ENCODE peak calls at places on chromosomes 2 and 18, in six cellular contexts. G, R, X, F, A and E are unnamed samples.

GRCh38 chr2:12726271-12726670 is 9.5 kb downstream of the TRIB2 start:
- DNase-seq in G (no peak), R (no peak), X (no peak), F (no peak), A (no peak), E (no peak)

GRCh38 chr2:234355052-234355720 is 141.7 kb downstream of the ARL4C start:
- DNase-seq in G (no peak), R (no peak), X (no peak), F (no peak), A (no peak), E (no peak)

GRCh38 chr2:127573298-127573697 is 37.8 kb downstream of the MYO7B start:
- DNase-seq in G (no peak), R (no peak), X (no peak), F (no peak), A (no peak), E (peak)

GRCh38 chr18:72427721-72428120 is 116.4 kb downstream of the CBLN2 start:
- DNase-seq in G (no peak), R (no peak), X (no peak), F (no peak), A (no peak), E (no peak)

GRCh38 chr2:242052421-242052820 is 182.9 kb downstream of the RTP5 start:
- DNase-seq in G (no peak), R (no peak), X (no peak), F (peak), A (no peak), E (no peak)

GRCh38 chr18:33132657-33133056 is 307.9 kb downstream of the CCDC178 start:
- DNase-seq in G (no peak), R (no peak), X (no peak), F (no peak), A (no peak), E (no peak)

GRCh38 chr2:26740890-26741302 is 23.2 kb upstream of the SLC35F6 start:
- DNase-seq in G (no peak), R (no peak), X (no peak), F (no peak), A (no peak), E (no peak)

GRCh38 chr2:27322301-27322765 is 564 bp downstream of the MPV17 start:
- DNase-seq in G (peak), R (peak), X (no peak), F (peak), A (no peak), E (no peak)

GRCh38 chr2:43405829-43406228 is 179.4 kb upstream of the ZFP36L2 start:
- DNase-seq in G (no peak), R (no peak), X (no peak), F (no peak), A (no peak), E (no peak)

GRCh38 chr2:12389354-12390045 is 327.2 kb upstream of the TRIB2 start:
- DNase-seq in G (no peak), R (no peak), X (no peak), F (no peak), A (no peak), E (no peak)

GRCh38 chr2:200483729-200484198 is 26.1 kb downstream of the KCTD18 start:
- DNase-seq in G (peak), R (peak), X (no peak), F (peak), A (no peak), E (no peak)

GRCh38 chr2:120637847-120638246 is 97.8 kb upstream of the GLI2 start:
- DNase-seq in G (no peak), R (no peak), X (no peak), F (no peak), A (no peak), E (no peak)

GRCh38 chr18:57364460-57364859 is 12.1 kb downstream of the ST8SIA3 start:
- DNase-seq in G (no peak), R (no peak), X (no peak), F (no peak), A (no peak), E (no peak)

GRCh38 chr2:172858473-172858745 is 122.8 kb downstream of the RAPGEF4 start:
- DNase-seq in G (no peak), R (no peak), X (no peak), F (no peak), A (no peak), E (no peak)

GRCh38 chr18:59561596-59561995 is 135.6 kb downstream of the CCBE1 start:
- DNase-seq in G (no peak), R (peak), X (no peak), F (no peak), A (no peak), E (no peak)

GRCh38 chr2:129923265-129924141 is 56.0 kb upstream of the RAB6C start:
- DNase-seq in G (no peak), R (peak), X (no peak), F (no peak), A (no peak), E (no peak)

GRCh38 chr2:136131961-136132839 is 14.3 kb upstream of the CXCR4 start:
- DNase-seq in G (peak), R (no peak), X (no peak), F (peak), A (peak), E (peak)

GRCh38 chr2:152617464-152618187 is 99.6 kb downstream of the PRPF40A start:
- DNase-seq in G (no peak), R (no peak), X (no peak), F (no peak), A (no peak), E (no peak)

GRCh38 chr2:240890691-240891090 is 5.3 kb downstream of the MAB21L4 start:
- DNase-seq in G (no peak), R (no peak), X (no peak), F (no peak), A (no peak), E (no peak)

GRCh38 chr2:74571058-74571457 is 16.5 kb downstream of the DOK1 start:
- DNase-seq in G (no peak), R (no peak), X (no peak), F (no peak), A (no peak), E (no peak)

GRCh38 chr2:41972819-41973218 is 75.0 kb upstream of the PKDCC start:
- DNase-seq in G (no peak), R (no peak), X (no peak), F (no peak), A (no peak), E (no peak)

GRCh38 chr2:3041841-3042600 is 335.6 kb downstream of the EIPR1 start:
- DNase-seq in G (no peak), R (peak), X (peak), F (no peak), A (no peak), E (no peak)

GRCh38 chr18:41391616-41392610 is 563.1 kb upstream of the PIK3C3 start:
- DNase-seq in G (peak), R (peak), X (peak), F (peak), A (no peak), E (no peak)

GRCh38 chr2:232028631-232029030 is 67.1 kb downstream of the DIS3L2 start:
- DNase-seq in G (no peak), R (no peak), X (peak), F (no peak), A (no peak), E (no peak)

GRCh38 chr2:73970850-73971471 is 13.7 kb upstream of the TET3 start:
- DNase-seq in G (peak), R (peak), X (peak), F (peak), A (peak), E (peak)

GRCh38 chr18:23938046-23938756 is 76.4 kb upstream of the TTC39C start:
- DNase-seq in G (no peak), R (no peak), X (no peak), F (no peak), A (no peak), E (no peak)

GRCh38 chr2:119005081-119005480 is 63.1 kb downstream of the MARCO start:
- DNase-seq in G (no peak), R (no peak), X (no peak), F (no peak), A (no peak), E (no peak)

GRCh38 chr2:102027036-102027702 is 35.4 kb downstream of the IL1R2 start:
- DNase-seq in G (no peak), R (peak), X (no peak), F (no peak), A (no peak), E (peak)

GRCh38 chr2:6927186-6927585 is 10.0 kb downstream of the RNF144A start:
- DNase-seq in G (no peak), R (peak), X (no peak), F (no peak), A (no peak), E (no peak)

GRCh38 chr2:240932001-240932723 is 26.0 kb downstream of the CROCC2 start:
- DNase-seq in G (peak), R (no peak), X (no peak), F (peak), A (no peak), E (peak)

GRCh38 chr2:40544072-40544471 is 92.2 kb upstream of the SLC8A1 start:
- DNase-seq in G (no peak), R (no peak), X (no peak), F (no peak), A (no peak), E (no peak)

DNA sequence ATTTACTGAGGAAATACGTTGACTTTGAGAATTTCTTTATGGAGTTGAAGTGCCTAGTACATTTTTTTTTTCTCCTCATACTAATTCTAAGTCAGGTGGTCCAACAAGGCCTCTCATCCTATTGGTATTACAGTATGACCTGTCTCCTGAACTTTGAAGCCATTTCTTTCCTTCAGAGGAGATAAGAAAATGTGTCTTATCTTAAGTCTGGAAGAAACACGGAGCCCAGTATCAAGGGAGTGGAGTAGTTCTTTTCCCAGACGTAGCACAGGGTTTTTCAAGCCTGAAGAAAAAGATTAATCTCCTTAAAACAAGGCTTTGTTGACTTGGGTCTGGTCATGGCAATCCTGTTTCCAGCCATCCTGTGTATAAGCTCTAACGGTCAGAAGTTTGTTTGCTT is 11.6 kb upstream of the CPS1 start:
- DNase-seq in G (no peak), R (no peak), X (no peak), F (no peak), A (no peak), E (no peak)
- H3K27ac ChIP-seq in G (no peak), R (no peak), X (no peak), F (no peak), A (no peak), E (no peak)

DNA sequence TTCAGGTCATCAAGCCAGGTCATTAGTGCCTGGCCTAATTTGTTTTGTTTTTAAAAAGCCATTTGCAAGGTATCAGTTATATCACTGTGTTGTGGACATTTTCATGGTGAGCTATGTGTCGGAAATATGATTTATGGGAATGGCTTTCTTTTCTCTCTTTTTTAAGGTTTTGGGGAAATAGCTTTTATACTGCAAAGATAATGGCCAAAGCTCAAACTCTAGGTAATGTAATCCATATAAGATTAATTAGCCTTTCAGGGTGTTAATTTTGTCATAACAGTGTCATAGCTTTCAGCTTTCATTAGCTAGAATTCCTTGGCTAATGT is 45.8 kb downstream of the PCBP1 start:
- DNase-seq in G (no peak), R (no peak), X (no peak), F (no peak), A (no peak), E (no peak)
- H3K4me3 ChIP-seq in G (no peak), R (no peak), X (no peak), F (no peak), A (peak), E (peak)

GRCh38 chr18:68441241-68441640 is 273.7 kb downstream of the TMX3 start:
- DNase-seq in G (no peak), R (no peak), X (no peak), F (no peak), A (no peak), E (no peak)

GRCh38 chr18:68438536-68438935 is 276.4 kb downstream of the TMX3 start:
- DNase-seq in G (no peak), R (no peak), X (no peak), F (no peak), A (no peak), E (no peak)

GRCh38 chr18:68440433-68440832 is 274.5 kb downstream of the TMX3 start:
- DNase-seq in G (no peak), R (no peak), X (no peak), F (no peak), A (no peak), E (no peak)

GRCh38 chr18:68438983-68439382 is 275.9 kb downstream of the TMX3 start:
- DNase-seq in G (no peak), R (no peak), X (no peak), F (no peak), A (no peak), E (no peak)

DNA sequence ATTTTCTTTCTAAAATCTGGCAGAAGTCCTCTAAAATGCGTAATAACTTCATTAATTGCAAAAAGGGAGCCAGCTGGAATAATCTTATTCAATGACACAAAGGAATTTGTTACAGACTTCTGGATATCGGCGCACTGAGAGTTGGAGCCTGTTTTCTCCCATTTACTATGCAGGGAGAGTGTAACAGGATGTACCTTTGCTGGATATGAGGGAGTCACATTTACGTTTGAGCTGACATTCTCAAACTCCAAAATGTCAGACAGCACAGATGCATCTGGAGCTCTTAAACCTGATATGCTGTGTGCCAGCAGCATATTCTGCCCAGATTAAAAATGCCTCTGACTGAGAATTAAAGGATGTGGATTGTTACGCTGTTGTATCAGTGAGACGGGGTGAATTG is 275.2 kb downstream of the TMX3 start:
- DNase-seq in G (no peak), R (no peak), X (no peak), F (no peak), A (no peak), E (no peak)
- H3K27ac ChIP-seq in G (no peak), R (no peak), X (peak), F (no peak), A (no peak), E (no peak)

GRCh38 chr2:44927979-44928659 is 13.4 kb upstream of the SIX3 start:
- DNase-seq in G (no peak), R (no peak), X (no peak), F (no peak), A (no peak), E (no peak)
- H3K4me3 ChIP-seq in G (no peak), R (no peak), X (peak), F (no peak), A (no peak), E (peak)

DNA sequence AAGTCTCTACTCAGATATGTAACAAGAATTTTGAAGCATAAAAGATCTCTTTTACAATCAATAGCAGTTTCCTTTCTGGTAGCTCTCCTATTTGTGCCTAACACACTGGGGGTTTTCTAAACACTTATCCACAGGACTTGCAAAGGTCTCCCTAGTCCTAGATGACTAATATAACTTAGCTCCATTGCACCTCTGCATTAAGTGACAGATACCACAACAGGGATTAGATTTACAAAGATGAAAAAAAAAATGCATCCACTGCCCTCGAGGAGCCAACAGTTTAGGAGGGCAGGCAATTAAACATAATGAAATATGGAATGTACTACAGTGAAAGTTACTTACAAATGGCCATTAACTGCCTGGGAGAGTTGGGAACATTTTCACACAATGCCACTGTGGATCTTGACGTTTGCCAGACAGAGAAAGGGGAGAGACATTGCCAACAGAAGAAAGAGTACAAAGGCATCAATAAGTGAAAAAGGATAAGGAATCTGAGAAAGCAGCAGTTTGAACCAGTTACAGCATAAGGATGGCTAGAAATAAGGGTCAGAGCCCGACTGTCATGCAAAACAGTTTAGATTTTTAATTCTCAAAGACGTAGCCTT is 14.3 kb downstream of the PPP3R1 start:
- DNase-seq in G (no peak), R (no peak), X (no peak), F (no peak), A (no peak), E (no peak)
- H3K27ac ChIP-seq in G (no peak), R (peak), X (no peak), F (no peak), A (no peak), E (no peak)

DNA sequence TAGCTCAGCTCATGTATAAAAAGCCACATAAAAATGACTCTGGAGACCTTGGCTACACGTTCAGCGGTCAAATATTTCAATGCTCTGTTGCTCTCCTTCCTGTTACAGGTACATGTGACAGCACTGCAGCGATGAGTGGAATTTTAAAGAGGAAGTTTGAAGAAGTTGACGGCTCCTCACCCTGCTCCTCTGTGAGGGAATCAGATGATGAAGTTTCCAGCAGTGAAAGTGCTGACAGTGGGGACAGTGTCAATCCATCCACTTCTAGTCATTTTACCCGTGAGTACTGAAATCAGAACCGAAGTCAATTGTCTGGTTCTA is 125.4 kb downstream of the CSRNP3 start:
- DNase-seq in G (no peak), R (no peak), X (no peak), F (no peak), A (no peak), E (no peak)
- H3K4me3 ChIP-seq in G (no peak), R (no peak), X (no peak), F (no peak), A (no peak), E (no peak)

GRCh38 chr2:10451819-10452218 is 3.7 kb upstream of the ODC1 start:
- DNase-seq in G (no peak), R (no peak), X (no peak), F (no peak), A (no peak), E (no peak)

GRCh38 chr2:10452334-10452733 is 4.2 kb upstream of the ODC1 start:
- DNase-seq in G (peak), R (peak), X (no peak), F (peak), A (no peak), E (peak)

GRCh38 chr2:10454505-10454904 is 6.4 kb upstream of the ODC1 start:
- DNase-seq in G (no peak), R (no peak), X (peak), F (no peak), A (no peak), E (no peak)

GRCh38 chr2:10452956-10453885 is 5.1 kb upstream of the ODC1 start:
- DNase-seq in G (no peak), R (no peak), X (no peak), F (no peak), A (no peak), E (no peak)

GRCh38 chr2:10453899-10454298 is 5.8 kb upstream of the ODC1 start:
- DNase-seq in G (no peak), R (no peak), X (no peak), F (no peak), A (no peak), E (no peak)
- H3K27ac ChIP-seq in G (no peak), R (no peak), X (no peak), F (no peak), A (no peak), E (peak)

GRCh38 chr2:67135201-67135600 is 261.9 kb upstream of the ETAA1 start:
- DNase-seq in G (no peak), R (no peak), X (no peak), F (no peak), A (no peak), E (no peak)
- H3K4me3 ChIP-seq in G (no peak), R (no peak), X (no peak), F (no peak), A (no peak), E (no peak)

GRCh38 chr18:45521777-45522176 is 93.5 kb upstream of the SLC14A2 start:
- DNase-seq in G (no peak), R (no peak), X (no peak), F (no peak), A (no peak), E (peak)
- H3K27ac ChIP-seq in G (no peak), R (peak), X (no peak), F (no peak), A (no peak), E (peak)